ENCODE peak calls at places on chromosome 15, in five cellular contexts. B, A, N, G and U are unnamed samples.

GRCh38 chr15:57728436-57728835 is 21.9 kb downstream of the POLR2M start:
- DNase-seq in B (no peak), A (no peak), N (no peak), G (no peak), U (no peak)

GRCh38 chr15:55289011-55289572 is 521 bp downstream of the RAB27A start:
- DNase-seq in B (peak; percentile 17), A (peak; percentile 29), N (peak; percentile 48), G (no peak), U (peak; percentile 53)

GRCh38 chr15:28983432-28984311 is 97.9 kb downstream of the APBA2 start:
- DNase-seq in B (no peak), A (no peak), N (no peak), G (no peak), U (no peak)

GRCh38 chr15:99708563-99708962 is 24.7 kb downstream of the LYSMD4 start:
- DNase-seq in B (peak; percentile 85), A (no peak), N (peak; percentile 92), G (peak; percentile 91), U (peak; percentile 86)

GRCh38 chr15:36632196-36632595 is 52.8 kb downstream of the CDIN1 start:
- DNase-seq in B (peak; percentile 68), A (no peak), N (no peak), G (peak; percentile 76), U (peak; percentile 76)

GRCh38 chr15:72306211-72306785 is 13.7 kb downstream of the CELF6 start:
- DNase-seq in B (peak; percentile 29), A (no peak), N (no peak), G (peak; percentile 40), U (peak; percentile 33)

GRCh38 chr15:80856809-80857377 is 77.7 kb downstream of the CEMIP start:
- DNase-seq in B (no peak), A (no peak), N (no peak), G (peak; percentile 47), U (no peak)

GRCh38 chr15:35737521-35737920 is 191.6 kb upstream of the DPH6 start:
- DNase-seq in B (peak; percentile 72), A (no peak), N (no peak), G (peak; percentile 78), U (no peak)

GRCh38 chr15:90607361-90607760 is 77.6 kb downstream of the CRTC3 start:
- DNase-seq in B (no peak), A (no peak), N (no peak), G (no peak), U (no peak)

GRCh38 chr15:56295433-56295832 is 51.8 kb upstream of the RFX7 start:
- DNase-seq in B (no peak), A (no peak), N (no peak), G (no peak), U (no peak)

GRCh38 chr15:29968099-29968892 is 114.5 kb upstream of the GOLGA8J start:
- DNase-seq in B (peak; percentile 15), A (peak; percentile 87), N (no peak), G (peak; percentile 31), U (peak; percentile 30)

GRCh38 chr15:59296181-59296617 is 76.5 kb downstream of the MYO1E start:
- DNase-seq in B (peak; percentile 95), A (no peak), N (peak; percentile 30), G (peak; percentile 94), U (no peak)

GRCh38 chr15:100934735-100935134 is 15.6 kb downstream of the LRRK1 start:
- DNase-seq in B (no peak), A (no peak), N (no peak), G (no peak), U (no peak)

GRCh38 chr15:66921319-66921718 is 144.1 kb upstream of the SMAD3 start:
- DNase-seq in B (no peak), A (no peak), N (peak; percentile 38), G (no peak), U (no peak)

GRCh38 chr15:33370225-33371020 is 59.7 kb downstream of the RYR3 start:
- DNase-seq in B (no peak), A (no peak), N (no peak), G (no peak), U (no peak)

GRCh38 chr15:34354286-34354685 is 11.2 kb downstream of the NUTM1 start:
- DNase-seq in B (no peak), A (peak; percentile 44), N (no peak), G (no peak), U (no peak)

GRCh38 chr15:58951388-58952060 is 18.0 kb upstream of the SLTM start:
- DNase-seq in B (peak; percentile 73), A (no peak), N (no peak), G (peak; percentile 79), U (peak; percentile 70)

GRCh38 chr15:90910441-90911301 is 7.6 kb downstream of the MAN2A2 start:
- DNase-seq in B (no peak), A (no peak), N (no peak), G (no peak), U (no peak)

GRCh38 chr15:95304116-95304873 is 1026.2 kb upstream of the NR2F2 start:
- DNase-seq in B (no peak), A (no peak), N (peak; percentile 30), G (peak; percentile 34), U (no peak)

GRCh38 chr15:80479191-80479590 is 75.0 kb downstream of the ARNT2 start:
- DNase-seq in B (no peak), A (no peak), N (no peak), G (no peak), U (no peak)

GRCh38 chr15:23503546-23503945 is 56.5 kb upstream of the GOLGA6L2 start:
- DNase-seq in B (no peak), A (no peak), N (no peak), G (no peak), U (no peak)

GRCh38 chr15:81308260-81308659 is 15.7 kb downstream of the STARD5 start:
- DNase-seq in B (no peak), A (no peak), N (no peak), G (no peak), U (no peak)

GRCh38 chr15:81222007-81222406 is 25.3 kb downstream of the IL16 start:
- DNase-seq in B (no peak), A (no peak), N (no peak), G (no peak), U (no peak)

GRCh38 chr15:46441294-46442062 is 806.6 kb downstream of the SQOR start:
- DNase-seq in B (peak; percentile 51), A (no peak), N (no peak), G (peak; percentile 62), U (no peak)

GRCh38 chr15:47607750-47608149 is 109.6 kb upstream of the SEMA6D start:
- DNase-seq in B (peak; percentile 36), A (no peak), N (no peak), G (peak; percentile 48), U (no peak)

GRCh38 chr15:90001062-90001682 is at the start of gene ZNF710:
- DNase-seq in B (peak; percentile 67), A (peak; percentile 86), N (peak; percentile 49), G (peak; percentile 78), U (no peak)

GRCh38 chr15:98681061-98681460 is 32.7 kb downstream of the IGF1R start:
- DNase-seq in B (no peak), A (no peak), N (no peak), G (no peak), U (no peak)

GRCh38 chr15:39669671-39670070 is 88.8 kb downstream of the THBS1 start:
- DNase-seq in B (no peak), A (no peak), N (no peak), G (no peak), U (no peak)

GRCh38 chr15:37701230-37701629 is 233.2 kb upstream of the TMCO5A start:
- DNase-seq in B (no peak), A (no peak), N (no peak), G (no peak), U (no peak)

GRCh38 chr15:51424780-51425179 is 83.3 kb downstream of the GLDN start:
- DNase-seq in B (no peak), A (no peak), N (no peak), G (no peak), U (peak; percentile 40)

GRCh38 chr15:76839173-76839572 is 66.0 kb downstream of the SCAPER start:
- DNase-seq in B (no peak), A (no peak), N (no peak), G (no peak), U (no peak)
- H3K27ac ChIP-seq in B (no peak overlapping the region), A (no peak overlapping the region), N (no peak overlapping the region), G (no peak overlapping the region), U (no peak overlapping the region)

GRCh38 chr15:62847900-62848489 is 194.6 kb upstream of the TPM1 start:
- DNase-seq in B (peak; percentile 27), A (no peak), N (peak; percentile 74), G (peak; percentile 50), U (peak; percentile 64)

GRCh38 chr15:62850318-62850717 is 192.2 kb upstream of the TPM1 start:
- DNase-seq in B (peak; percentile 12), A (no peak), N (no peak), G (no peak), U (no peak)

GRCh38 chr15:62846805-62847481 is 195.6 kb upstream of the TPM1 start:
- DNase-seq in B (no peak), A (no peak), N (no peak), G (no peak), U (no peak)

GRCh38 chr15:62849316-62850129 is 193.0 kb upstream of the TPM1 start:
- DNase-seq in B (peak; percentile 61), A (no peak), N (no peak), G (peak; percentile 73), U (no peak)

GRCh38 chr15:62848631-62849050 is 193.9 kb upstream of the TPM1 start:
- DNase-seq in B (peak; percentile 18), A (no peak), N (no peak), G (peak; percentile 40), U (no peak)
- TF ChIP-seq CTCF in B (no peak), A (no peak), N (no peak), G (peak; percentile 27), U (no peak)

DNA sequence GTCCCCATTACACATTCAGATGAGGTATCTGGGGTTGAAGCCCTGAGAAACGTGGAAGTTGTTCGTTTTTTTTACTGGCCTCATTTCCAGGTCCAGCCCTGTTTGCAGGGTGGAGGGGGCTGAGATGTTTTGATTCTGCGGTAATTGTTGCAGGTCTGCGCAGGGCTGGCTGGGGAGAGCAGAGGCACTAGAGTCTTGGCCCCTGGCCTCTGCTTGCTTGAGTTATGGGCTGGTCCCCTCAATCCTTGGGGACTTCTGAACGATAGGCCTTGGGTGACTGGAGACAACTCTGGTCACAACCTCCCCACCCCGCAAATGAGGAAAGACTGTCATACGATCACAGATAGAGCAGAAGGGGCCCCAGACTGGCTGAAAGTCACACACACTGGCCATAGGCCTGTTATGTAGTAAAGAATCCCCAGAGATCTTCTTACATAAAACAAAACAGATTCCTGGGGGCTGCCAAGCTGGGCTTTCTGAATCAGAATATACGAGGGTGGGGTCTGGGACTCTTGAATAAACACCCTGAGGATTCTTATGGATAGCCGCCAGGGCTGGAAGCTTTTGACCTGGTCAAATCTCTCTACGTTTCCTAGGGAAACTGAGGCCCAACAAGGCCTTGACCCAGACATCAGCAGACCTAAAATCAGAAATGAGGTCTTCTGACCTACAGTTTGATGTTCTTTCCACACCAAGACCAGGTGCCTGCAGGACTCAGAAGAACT is 15.7 kb downstream of the KBTBD13 start:
- DNase-seq in B (no peak), A (no peak), N (no peak), G (no peak), U (no peak)
- H3K27ac ChIP-seq in B (no peak overlapping the region), A (no peak overlapping the region), N (peak overlapping the region; percentile 95), G (no peak overlapping the region), U (no peak overlapping the region)

GRCh38 chr15:41581110-41581509 is 22.1 kb downstream of the TYRO3 start:
- DNase-seq in B (no peak), A (no peak), N (no peak), G (no peak), U (no peak)

GRCh38 chr15:41583795-41584194 is 24.8 kb downstream of the TYRO3 start:
- DNase-seq in B (no peak), A (no peak), N (no peak), G (no peak), U (no peak)

GRCh38 chr15:41584636-41585139 is 25.7 kb downstream of the TYRO3 start:
- DNase-seq in B (no peak), A (no peak), N (no peak), G (no peak), U (no peak)

GRCh38 chr15:41585140-41586047 is 26.4 kb downstream of the TYRO3 start:
- DNase-seq in B (peak; percentile 49), A (peak; percentile 88), N (no peak), G (peak; percentile 61), U (peak; percentile 53)
- TF ChIP-seq CTCF in B (peak; percentile 37), A (peak; percentile 40), N (peak; percentile 37), G (peak; percentile 44), U (peak; percentile 67)